ENCODE peak calls at places on chromosomes 13 and 19, in six cellular contexts. R is left lung, K is PC-3, H is ovary, Y is tibial nerve, A is keratinocyte. N is an unnamed sample.

GRCh38 chr13:68358218-68358817 is 1128.2 kb upstream of the PCDH9 start:
- DNase-seq in A (no peak), Y (no peak), H (no peak), R (no peak), K (peak; percentile 61), N (no peak)

GRCh38 chr19:41426116-41426841 is 895 bp downstream of the B3GNT8 start:
- DNase-seq in R (no peak), K (no peak), H (peak; percentile 48), Y (no peak), A (no peak), N (no peak)

GRCh38 chr19:35742121-35742724 is at the start of gene IGFLR1:
- DNase-seq in Y (no peak), K (no peak), H (no peak), A (no peak), R (peak; percentile 82), N (peak; percentile 75)

GRCh38 chr13:48161530-48162179 is 66.8 kb upstream of the MED4 start:
- DNase-seq in H (no peak), R (peak; percentile 82), A (no peak), Y (peak; percentile 29), K (no peak), N (no peak)

GRCh38 chr19:47610902-47611301 is 2.0 kb downstream of the BICRA start:
- DNase-seq in R (no peak), A (no peak), H (no peak), Y (no peak), K (no peak), N (no peak)

GRCh38 chr19:55526216-55527196 is 10.4 kb downstream of the SBK2 start:
- DNase-seq in K (peak; percentile 87), H (peak; percentile 63), A (no peak), Y (no peak), R (no peak), N (no peak)

GRCh38 chr13:112943309-112944125 is 25.5 kb upstream of the MCF2L start:
- DNase-seq in A (no peak), H (peak; percentile 50), Y (no peak), R (peak; percentile 89), K (peak; percentile 28), N (no peak)

GRCh38 chr13:73036566-73036965 is 22.2 kb upstream of the KLF5 start:
- DNase-seq in K (no peak), Y (no peak), R (no peak), A (no peak), H (no peak), N (no peak)

GRCh38 chr19:30286378-30286777 is 85.8 kb upstream of the ZNF536 start:
- DNase-seq in K (no peak), A (no peak), Y (no peak), R (no peak), H (no peak), N (no peak)

GRCh38 chr19:8302357-8302691 is 5.8 kb downstream of the CD320 start:
- DNase-seq in Y (peak; percentile 14), H (no peak), R (peak; percentile 72), A (no peak), K (no peak), N (no peak)

GRCh38 chr19:17209126-17210036 is 5.8 kb upstream of the USE1 start:
- DNase-seq in Y (no peak), A (no peak), H (no peak), R (peak; percentile 71), K (peak; percentile 39), N (no peak)

GRCh38 chr19:35899547-35900214 is 659 bp downstream of the NFKBID start:
- DNase-seq in A (no peak), Y (peak; percentile 57), H (peak; percentile 83), K (peak; percentile 69), R (peak; percentile 95), N (peak; percentile 82)

GRCh38 chr19:2235396-2236284 is 489 bp downstream of the PLEKHJ1 start:
- DNase-seq in H (peak; percentile 57), K (no peak), Y (no peak), A (no peak), R (no peak), N (peak; percentile 18)

GRCh38 chr19:33147538-33147937 is 15.6 kb downstream of the WDR88 start:
- DNase-seq in Y (no peak), H (no peak), R (no peak), A (no peak), K (no peak), N (no peak)

GRCh38 chr19:1017906-1018305 is 3.0 kb downstream of the TMEM259 start:
- DNase-seq in R (peak; percentile 60), A (no peak), Y (no peak), H (no peak), K (no peak), N (no peak)

GRCh38 chr19:1017115-1017905 is 3.6 kb downstream of the TMEM259 start:
- DNase-seq in K (peak; percentile 47), H (no peak), R (peak; percentile 80), A (no peak), Y (no peak), N (no peak)

GRCh38 chr19:1018932-1019615 is 1.8 kb downstream of the TMEM259 start:
- DNase-seq in R (peak; percentile 67), H (no peak), Y (no peak), A (no peak), K (no peak), N (no peak)

GRCh38 chr19:1019616-1019961 is 1.3 kb downstream of the TMEM259 start:
- DNase-seq in K (no peak), H (no peak), Y (no peak), A (no peak), R (peak; percentile 80), N (no peak)

GRCh38 chr19:1018393-1018792 is 2.5 kb downstream of the TMEM259 start:
- DNase-seq in R (no peak), H (no peak), A (no peak), Y (no peak), K (no peak), N (no peak)
- H3K27ac ChIP-seq in R (no peak overlapping the region), H (no peak overlapping the region), A (no peak overlapping the region), Y (no peak overlapping the region), K (no peak overlapping the region), N (no peak overlapping the region)

GRCh38 chr13:50914301-50914700 is 4.7 kb downstream of the RNASEH2B start:
- DNase-seq in H (no peak), K (no peak), Y (no peak), R (no peak), A (no peak), N (no peak)

GRCh38 chr13:50915562-50915961 is 6.0 kb downstream of the RNASEH2B start:
- DNase-seq in R (no peak), A (no peak), K (no peak), Y (no peak), H (no peak), N (no peak)

GRCh38 chr13:50916701-50917184 is 7.2 kb downstream of the RNASEH2B start:
- DNase-seq in Y (no peak), H (no peak), R (no peak), K (no peak), A (no peak), N (peak; percentile 8)

GRCh38 chr13:50912851-50913250 is 3.3 kb downstream of the RNASEH2B start:
- DNase-seq in Y (no peak), H (no peak), R (no peak), A (no peak), K (no peak), N (no peak)

DNA sequence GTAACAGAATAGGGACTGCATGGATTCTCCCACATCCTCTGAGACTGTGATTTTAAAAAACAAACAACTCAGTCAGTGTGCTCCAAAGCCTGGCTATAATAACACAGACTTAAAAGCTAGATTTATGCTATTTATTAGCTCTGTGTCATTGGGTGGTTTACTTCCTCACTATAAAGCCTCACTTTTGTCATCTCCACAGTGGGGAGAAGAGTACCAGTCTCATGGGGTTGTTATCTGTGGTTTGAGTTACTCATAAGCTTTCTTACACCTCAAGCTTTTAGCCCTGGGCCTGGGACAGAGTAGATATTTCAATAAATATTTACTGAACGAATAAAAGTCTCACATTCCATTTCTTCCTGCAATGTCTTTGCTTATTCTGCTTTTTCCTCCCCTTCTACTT is 5.3 kb downstream of the RNASEH2B start:
- DNase-seq in R (no peak), K (peak; percentile 43), A (no peak), Y (no peak), H (no peak), N (no peak)
- H3K27ac ChIP-seq in R (peak overlapping the region; percentile 54), K (no peak overlapping the region), A (no peak overlapping the region), Y (no peak overlapping the region), H (no peak overlapping the region), N (no peak overlapping the region)

GRCh38 chr13:114034481-114034891 is 60.6 kb upstream of the C13orf46 start:
- DNase-seq in H (no peak), K (no peak), Y (no peak), R (no peak), A (no peak), N (no peak)
- H3K27ac ChIP-seq in H (peak overlapping the region; percentile 43), K (no peak overlapping the region), Y (peak overlapping the region; percentile 69), R (peak overlapping the region; percentile 3), A (no peak overlapping the region), N (no peak overlapping the region)

DNA sequence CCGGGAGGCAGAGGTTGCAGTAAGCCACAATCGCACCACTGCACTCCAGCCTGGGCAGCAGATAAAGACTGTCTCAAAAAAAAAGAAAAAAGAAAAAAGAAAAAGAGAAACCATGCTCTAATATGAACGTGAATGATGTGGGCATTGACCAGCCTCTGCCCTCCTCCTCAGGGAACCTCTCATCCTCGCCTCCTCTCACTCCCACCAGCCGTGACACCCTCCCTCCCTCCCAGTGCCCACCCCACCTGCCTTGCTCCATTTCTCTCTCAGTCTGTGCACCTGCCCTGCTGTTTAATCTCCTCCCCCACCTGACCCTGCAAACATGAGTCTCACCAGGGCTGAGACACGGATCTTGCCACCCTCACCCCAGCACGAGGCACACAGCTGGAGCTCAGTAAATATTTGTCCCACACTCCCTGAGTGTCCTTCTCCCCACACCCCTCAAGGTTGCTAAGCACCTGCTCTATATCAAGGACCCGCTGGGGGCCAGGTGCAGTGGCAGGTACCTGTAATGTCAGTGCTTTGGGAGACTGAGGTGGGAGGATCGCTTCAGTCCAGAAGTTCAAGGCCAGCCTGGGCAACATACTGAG is 7.5 kb upstream of the BCAT2 start:
- DNase-seq in K (no peak), Y (no peak), R (no peak), H (peak; percentile 25), A (no peak), N (no peak)
- H3K27ac ChIP-seq in K (no peak overlapping the region), Y (peak overlapping the region; percentile 65), R (peak overlapping the region; percentile 61), H (peak overlapping the region; percentile 47), A (no peak overlapping the region), N (no peak overlapping the region)

DNA sequence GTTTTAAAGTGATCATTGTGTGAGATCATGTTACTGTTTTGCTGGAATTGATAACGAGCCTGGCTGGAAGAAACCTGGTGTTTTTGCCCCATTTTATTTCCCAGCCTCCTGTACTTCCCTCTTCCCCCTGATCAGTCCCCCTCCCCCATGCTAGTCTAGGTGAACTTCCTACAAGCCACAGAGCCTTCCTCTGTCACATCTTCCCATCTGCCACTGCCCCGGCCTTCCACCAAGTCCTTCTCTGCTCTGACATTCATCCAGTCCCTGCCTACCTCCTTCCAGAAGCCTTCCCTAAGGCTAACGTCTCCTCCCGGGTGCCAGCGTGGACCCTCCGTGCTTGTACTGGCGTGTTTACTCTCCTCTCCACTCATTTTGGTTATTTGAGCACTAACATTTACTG is 14.3 kb downstream of the FARP1 start:
- DNase-seq in R (no peak), Y (no peak), A (no peak), H (no peak), K (no peak), N (no peak)
- H3K27ac ChIP-seq in R (no peak overlapping the region), Y (no peak overlapping the region), A (no peak overlapping the region), H (no peak overlapping the region), K (no peak overlapping the region), N (no peak overlapping the region)